ENCODE peak calls at places on chromosome X, in five cellular contexts. One of them, this sample, is unnamed.
A peak's percentile ranks its signal among the peaks of the same experiment; 100 is the strongest.

GRCh38 chrX:48802813-48803261 is 970 bp downstream of the HDAC6 start:
- DNase-seq in psoas muscle: no peak
- DNase-seq in Peyer's patch: no peak
- DNase-seq in HL-60: no peak
- DNase-seq in A549: no peak
- DNase-seq in this sample: no peak

GRCh38 chrX:57104406-57104805 is 16.9 kb downstream of the SPIN2B start:
- DNase-seq in A549: no peak
- DNase-seq in psoas muscle: no peak
- DNase-seq in Peyer's patch: no peak
- DNase-seq in HL-60: no peak
- DNase-seq in this sample: no peak

GRCh38 chrX:15646543-15646942 is 18.1 kb downstream of the CLTRN start:
- DNase-seq in A549: no peak
- DNase-seq in HL-60: no peak
- DNase-seq in Peyer's patch: no peak
- DNase-seq in psoas muscle: no peak
- DNase-seq in this sample: no peak

GRCh38 chrX:45849261-45849660 is 648.6 kb upstream of the DIPK2B start:
- DNase-seq in psoas muscle: no peak
- DNase-seq in Peyer's patch: no peak
- DNase-seq in A549: peak; percentile 76
- DNase-seq in HL-60: no peak
- DNase-seq in this sample: no peak

GRCh38 chrX:147498796-147499195 is 412.9 kb upstream of the FMR1 start:
- DNase-seq in A549: no peak
- DNase-seq in HL-60: no peak
- DNase-seq in psoas muscle: no peak
- DNase-seq in Peyer's patch: no peak
- DNase-seq in this sample: no peak

GRCh38 chrX:153416781-153417180 is 5.5 kb downstream of the ZFP92 start:
- DNase-seq in A549: no peak
- DNase-seq in Peyer's patch: no peak
- DNase-seq in psoas muscle: peak; percentile 51
- DNase-seq in HL-60: no peak
- DNase-seq in this sample: no peak

GRCh38 chrX:86014421-86014820 is 32.9 kb downstream of the CHM start:
- DNase-seq in psoas muscle: no peak
- DNase-seq in A549: no peak
- DNase-seq in HL-60: no peak
- DNase-seq in Peyer's patch: peak; percentile 37
- DNase-seq in this sample: no peak

GRCh38 chrX:104310657-104311056 is 55.9 kb upstream of the ESX1 start:
- DNase-seq in Peyer's patch: no peak
- DNase-seq in HL-60: no peak
- DNase-seq in A549: no peak
- DNase-seq in psoas muscle: no peak
- DNase-seq in this sample: no peak

GRCh38 chrX:20217279-20217678 is 49.4 kb downstream of the RPS6KA3 start:
- DNase-seq in HL-60: no peak
- DNase-seq in Peyer's patch: no peak
- DNase-seq in A549: peak; percentile 37
- DNase-seq in psoas muscle: no peak
- DNase-seq in this sample: no peak

GRCh38 chrX:97057349-97057909 is 173.7 kb downstream of the RPA4 start:
- DNase-seq in psoas muscle: no peak
- DNase-seq in A549: no peak
- DNase-seq in HL-60: no peak
- DNase-seq in Peyer's patch: no peak
- DNase-seq in this sample: no peak

DNA sequence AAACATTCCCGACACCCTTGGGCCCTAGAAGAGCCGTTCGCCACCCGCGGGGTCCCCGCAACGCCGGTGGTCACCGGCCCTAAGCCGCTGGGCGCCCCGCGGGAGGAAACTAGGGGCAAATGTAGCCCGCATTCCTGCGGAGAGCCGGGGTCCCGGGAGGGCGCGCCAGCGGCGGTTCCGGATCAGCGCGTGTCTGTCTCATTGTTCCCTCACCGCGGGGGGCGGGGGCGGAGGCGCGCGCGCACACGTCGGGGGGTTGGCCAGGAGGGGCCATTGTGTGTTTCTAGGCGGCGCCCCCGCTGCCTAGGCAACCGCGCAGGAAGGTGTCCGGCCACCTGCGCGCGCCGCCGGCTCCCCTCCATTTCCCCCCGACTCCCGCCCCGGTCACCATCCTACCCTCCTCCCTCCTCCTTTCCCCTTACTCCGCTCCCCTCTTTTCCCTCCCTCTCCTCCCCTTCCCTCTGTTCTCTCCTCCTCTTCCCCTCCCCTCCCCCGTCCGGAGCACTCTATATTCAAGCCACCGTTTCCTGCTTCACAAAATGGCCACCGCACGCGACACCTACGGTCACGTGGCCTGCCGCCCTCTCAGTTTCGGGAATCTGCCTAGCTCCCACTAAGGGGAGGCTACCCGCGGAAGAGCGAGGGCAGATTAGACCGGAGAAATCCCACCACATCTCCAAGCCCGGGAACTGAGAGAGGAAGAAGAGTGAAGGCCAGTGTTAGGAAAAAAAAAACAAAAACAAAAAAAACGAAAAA is 796 bp upstream of the DDX3X start:
- DNase-seq in HL-60: no peak
- DNase-seq in Peyer's patch: peak; percentile 84
- DNase-seq in psoas muscle: peak; percentile 93
- DNase-seq in A549: peak; percentile 96
- DNase-seq in this sample: peak; percentile 90
- H3K4me3 ChIP-seq in HL-60: peak overlapping the region; percentile 69
- H3K4me3 ChIP-seq in Peyer's patch: peak overlapping the region; percentile 85
- H3K4me3 ChIP-seq in psoas muscle: peak overlapping the region; percentile 99
- H3K4me3 ChIP-seq in A549: peak overlapping the region; percentile 95
- H3K4me3 ChIP-seq in this sample: peak overlapping the region; percentile 97

DNA sequence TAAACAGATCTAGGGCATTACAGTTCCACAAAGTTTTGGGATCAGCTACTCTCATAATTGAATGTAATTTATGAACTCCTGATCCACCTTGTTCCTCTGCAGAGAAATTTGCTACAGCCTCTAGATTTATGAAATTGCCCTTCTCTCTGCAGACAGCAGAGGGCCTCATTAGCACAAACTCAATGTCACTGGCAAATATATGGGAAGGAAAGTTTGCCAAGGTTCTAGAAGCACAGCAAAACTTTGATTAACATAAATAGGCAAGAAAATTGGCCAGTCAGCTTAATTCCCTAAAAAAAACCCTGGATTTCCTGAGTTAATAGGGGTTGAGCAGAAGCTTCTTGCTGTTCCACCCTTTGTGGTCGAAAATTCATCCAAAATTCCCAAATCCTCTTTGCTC is 31.5 kb downstream of the PRPS1 start:
- DNase-seq in A549: peak; percentile 47
- DNase-seq in psoas muscle: no peak
- DNase-seq in Peyer's patch: no peak
- DNase-seq in HL-60: no peak
- DNase-seq in this sample: peak; percentile 17
- TF ChIP-seq CTCF in A549: peak; percentile 68
- TF ChIP-seq CTCF in psoas muscle: peak; percentile 65
- TF ChIP-seq CTCF in Peyer's patch: peak; percentile 76
- TF ChIP-seq CTCF in HL-60: peak; percentile 26
- TF ChIP-seq CTCF in this sample: peak; percentile 29

GRCh38 chrX:2136848-2137247 is 363.9 kb downstream of the DHRSX start:
- DNase-seq in psoas muscle: no peak
- DNase-seq in A549: no peak
- DNase-seq in HL-60: no peak
- DNase-seq in Peyer's patch: no peak
- DNase-seq in this sample: no peak
- H3K4me3 ChIP-seq in psoas muscle: no peak overlapping the region
- H3K4me3 ChIP-seq in A549: no peak overlapping the region
- H3K4me3 ChIP-seq in HL-60: no peak overlapping the region
- H3K4me3 ChIP-seq in Peyer's patch: no peak overlapping the region
- H3K4me3 ChIP-seq in this sample: no peak overlapping the region

DNA sequence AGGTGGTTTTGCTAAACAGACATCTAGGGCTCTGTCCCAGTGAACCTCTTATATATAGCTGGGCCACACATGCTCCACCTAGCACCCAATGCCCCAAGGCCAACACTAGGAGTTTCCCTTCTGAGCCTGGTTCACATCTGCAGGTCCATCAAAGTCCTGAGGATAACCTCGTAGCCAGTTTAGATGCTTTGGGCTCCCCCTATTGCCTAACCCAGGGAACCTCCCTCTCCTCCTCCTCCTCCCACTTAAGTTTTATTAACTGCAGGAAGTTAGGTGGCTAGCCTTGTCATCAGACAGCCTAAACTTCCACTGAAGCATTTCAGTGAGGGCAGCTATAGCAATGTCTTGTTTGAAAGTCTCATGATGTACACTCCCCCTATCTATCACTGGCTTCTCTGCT is 88.0 kb downstream of the GUCY2F start:
- DNase-seq in HL-60: peak; percentile 15
- DNase-seq in Peyer's patch: no peak
- DNase-seq in A549: peak; percentile 2
- DNase-seq in psoas muscle: no peak
- DNase-seq in this sample: no peak
- TF ChIP-seq CTCF in HL-60: no peak
- TF ChIP-seq CTCF in Peyer's patch: no peak
- TF ChIP-seq CTCF in A549: no peak
- TF ChIP-seq CTCF in psoas muscle: no peak
- TF ChIP-seq CTCF in this sample: no peak

GRCh38 chrX:130893356-130894085 is 9.5 kb downstream of the ENOX2 start:
- DNase-seq in Peyer's patch: no peak
- DNase-seq in psoas muscle: no peak
- DNase-seq in A549: no peak
- DNase-seq in HL-60: no peak
- DNase-seq in this sample: no peak

GRCh38 chrX:130896816-130897508 is 6.0 kb downstream of the ENOX2 start:
- DNase-seq in psoas muscle: no peak
- DNase-seq in HL-60: no peak
- DNase-seq in Peyer's patch: no peak
- DNase-seq in A549: no peak
- DNase-seq in this sample: no peak

GRCh38 chrX:130895299-130895698 is 7.7 kb downstream of the ENOX2 start:
- DNase-seq in A549: no peak
- DNase-seq in HL-60: no peak
- DNase-seq in Peyer's patch: no peak
- DNase-seq in psoas muscle: no peak
- DNase-seq in this sample: no peak

DNA sequence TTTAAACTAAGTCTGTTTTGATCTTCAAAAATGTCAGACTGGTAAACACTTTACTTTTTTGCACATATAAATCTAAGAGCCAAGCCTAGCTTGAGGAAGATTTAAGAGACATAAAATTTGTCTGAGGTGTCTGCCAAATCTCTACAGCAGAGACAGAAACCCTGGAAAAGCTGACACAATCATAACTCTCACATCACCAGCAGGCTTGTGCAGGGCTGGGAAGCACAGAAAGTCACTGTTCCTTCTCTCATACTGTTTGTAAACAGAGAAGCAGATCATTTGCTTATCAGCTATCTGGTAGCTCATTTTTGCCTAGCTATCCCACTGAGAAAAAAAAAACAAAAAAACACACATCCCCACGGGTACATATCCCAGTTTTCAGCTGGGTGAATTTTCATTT is 7.0 kb downstream of the ENOX2 start:
- DNase-seq in HL-60: no peak
- DNase-seq in A549: no peak
- DNase-seq in Peyer's patch: no peak
- DNase-seq in psoas muscle: no peak
- DNase-seq in this sample: no peak
- H3K4me3 ChIP-seq in HL-60: no peak overlapping the region
- H3K4me3 ChIP-seq in A549: no peak overlapping the region
- H3K4me3 ChIP-seq in Peyer's patch: no peak overlapping the region
- H3K4me3 ChIP-seq in psoas muscle: no peak overlapping the region
- H3K4me3 ChIP-seq in this sample: no peak overlapping the region

GRCh38 chrX:130974323-130974722 is 71.3 kb upstream of the ENOX2 start:
- DNase-seq in psoas muscle: no peak
- DNase-seq in Peyer's patch: no peak
- DNase-seq in A549: no peak
- DNase-seq in HL-60: no peak
- DNase-seq in this sample: no peak

GRCh38 chrX:130981836-130982235 is 76.3 kb upstream of the ARHGAP36 start:
- DNase-seq in A549: no peak
- DNase-seq in Peyer's patch: no peak
- DNase-seq in psoas muscle: no peak
- DNase-seq in HL-60: no peak
- DNase-seq in this sample: no peak

GRCh38 chrX:130975947-130976346 is 72.9 kb upstream of the ENOX2 start:
- DNase-seq in A549: peak; percentile 57
- DNase-seq in Peyer's patch: no peak
- DNase-seq in psoas muscle: no peak
- DNase-seq in HL-60: peak; percentile 1
- DNase-seq in this sample: no peak
- TF ChIP-seq CTCF in A549: peak; percentile 76
- TF ChIP-seq CTCF in Peyer's patch: peak; percentile 54
- TF ChIP-seq CTCF in psoas muscle: peak; percentile 75
- TF ChIP-seq CTCF in HL-60: peak; percentile 18
- TF ChIP-seq CTCF in this sample: no peak

DNA sequence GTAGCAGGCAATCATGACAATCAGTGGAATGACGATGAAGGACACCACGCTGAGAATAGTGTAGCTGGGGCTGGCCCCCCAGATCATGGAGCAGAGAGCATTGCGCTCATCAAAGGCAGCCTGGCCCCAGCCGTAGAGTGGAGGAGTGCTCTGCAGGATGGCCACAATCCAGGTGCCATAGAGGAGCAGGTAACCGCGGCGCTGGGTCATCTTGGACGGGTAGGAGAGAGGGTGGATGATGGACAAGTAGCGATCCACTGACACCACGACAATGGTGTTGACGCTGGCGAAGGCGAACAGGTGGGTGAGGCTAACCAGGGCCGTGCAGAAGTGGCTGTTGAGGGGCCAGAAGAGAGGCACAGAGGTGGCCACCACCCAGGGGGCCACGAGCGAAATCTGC is 2.8 kb downstream of the GPR101 start:
- DNase-seq in Peyer's patch: no peak
- DNase-seq in HL-60: no peak
- DNase-seq in A549: no peak
- DNase-seq in psoas muscle: no peak
- DNase-seq in this sample: no peak
- H3K4me3 ChIP-seq in Peyer's patch: no peak overlapping the region
- H3K4me3 ChIP-seq in HL-60: no peak overlapping the region
- H3K4me3 ChIP-seq in A549: no peak overlapping the region
- H3K4me3 ChIP-seq in psoas muscle: peak overlapping the region; percentile 58
- H3K4me3 ChIP-seq in this sample: peak overlapping the region; percentile 41

GRCh38 chrX:133005616-133006015 is 47.2 kb upstream of the HS6ST2 start:
- DNase-seq in HL-60: no peak
- DNase-seq in psoas muscle: no peak
- DNase-seq in Peyer's patch: no peak
- DNase-seq in A549: no peak
- DNase-seq in this sample: no peak

GRCh38 chrX:133007458-133007857 is 49.0 kb upstream of the HS6ST2 start:
- DNase-seq in HL-60: no peak
- DNase-seq in A549: no peak
- DNase-seq in psoas muscle: no peak
- DNase-seq in Peyer's patch: no peak
- DNase-seq in this sample: no peak

GRCh38 chrX:133005038-133005437 is 46.6 kb upstream of the HS6ST2 start:
- DNase-seq in Peyer's patch: no peak
- DNase-seq in HL-60: no peak
- DNase-seq in A549: no peak
- DNase-seq in psoas muscle: no peak
- DNase-seq in this sample: no peak
- TF ChIP-seq CTCF in Peyer's patch: peak; percentile 28
- TF ChIP-seq CTCF in HL-60: no peak
- TF ChIP-seq CTCF in A549: peak; percentile 46
- TF ChIP-seq CTCF in psoas muscle: peak; percentile 48
- TF ChIP-seq CTCF in this sample: peak; percentile 30